ENCODE peak calls at places on chromosome 6, in seven cellular contexts. O is HCT116, C is K562, Q is H1, R is GM12878, T is HepG2, Z is SK-N-SH. M is an unnamed sample.
A peak's percentile ranks its signal among the peaks of the same experiment; 100 is the strongest.

GRCh38 chr6:89843070-89843469 is 13.4 kb downstream of the CASP8AP2 start:
- DNase-seq in Q (no peak), R (no peak), T (no peak), Z (no peak), C (no peak), O (no peak), M (no peak)

GRCh38 chr6:31180500-31180899 is 10.0 kb upstream of the POU5F1 start:
- DNase-seq in Q (no peak), O (no peak), C (no peak), T (no peak), Z (peak; percentile 52), R (no peak), M (no peak)

GRCh38 chr6:85250586-85251216 is 199.2 kb upstream of the NT5E start:
- DNase-seq in Q (no peak), C (no peak), Z (no peak), O (no peak), R (no peak), T (peak; percentile 3), M (no peak)

GRCh38 chr6:135181333-135182119 is 418 bp downstream of the MYB start:
- DNase-seq in Z (no peak), T (no peak), O (no peak), C (peak; percentile 41), Q (no peak), R (no peak), M (no peak)

GRCh38 chr6:12060780-12061619 is 48.9 kb downstream of the HIVEP1 start:
- DNase-seq in Z (no peak), R (peak; percentile 87), C (peak; percentile 34), O (no peak), Q (peak; percentile 46), T (no peak), M (peak; percentile 57)

GRCh38 chr6:31827286-31828079 is at the start of gene HSPA1B:
- DNase-seq in R (peak; percentile 97), O (peak; percentile 100), Z (peak; percentile 87), C (peak; percentile 100), T (peak; percentile 100), Q (peak; percentile 98), M (peak; percentile 97)

GRCh38 chr6:38352636-38353035 is 287.1 kb downstream of the BTBD9 start:
- DNase-seq in Z (no peak), O (no peak), T (no peak), C (no peak), R (no peak), Q (no peak), M (no peak)

GRCh38 chr6:123062645-123063044 is 66.6 kb downstream of the CLVS2 start:
- DNase-seq in C (no peak), Q (peak; percentile 10), T (no peak), R (no peak), O (no peak), Z (no peak), M (peak; percentile 1)

GRCh38 chr6:26020983-26021349 is 58.4 kb downstream of the TRIM38 start:
- DNase-seq in T (no peak), C (peak; percentile 79), O (peak; percentile 72), Q (no peak), R (no peak), Z (no peak), M (no peak)

GRCh38 chr6:56515081-56515905 is 127.4 kb downstream of the DST start:
- DNase-seq in Z (no peak), T (peak; percentile 37), R (no peak), O (no peak), C (no peak), Q (no peak), M (no peak)

GRCh38 chr6:151081658-151082057 is 158.1 kb upstream of the AKAP12 start:
- DNase-seq in C (no peak), O (no peak), Q (no peak), R (no peak), Z (no peak), T (no peak), M (no peak)

GRCh38 chr6:51514396-51515051 is 572.9 kb downstream of the PKHD1 start:
- DNase-seq in C (no peak), R (no peak), Z (no peak), Q (no peak), O (no peak), T (no peak), M (no peak)

GRCh38 chr6:148146717-148147116 is 195.9 kb upstream of the SASH1 start:
- DNase-seq in T (no peak), O (peak; percentile 13), R (no peak), C (no peak), Q (peak; percentile 3), Z (no peak), M (no peak)

GRCh38 chr6:132819405-132820145 is 5.2 kb downstream of the RPS12 start:
- DNase-seq in Z (no peak), O (no peak), C (peak; percentile 61), Q (no peak), T (peak; percentile 12), R (no peak), M (no peak)

GRCh38 chr6:138287144-138287955 is 69.1 kb upstream of the PBOV1 start:
- DNase-seq in Z (peak; percentile 36), T (peak; percentile 58), R (no peak), C (peak; percentile 51), Q (no peak), O (peak; percentile 38), M (no peak)

GRCh38 chr6:112501705-112502104 is 154.6 kb downstream of the RFPL4B start:
- DNase-seq in Q (no peak), C (no peak), T (no peak), Z (peak; percentile 63), O (no peak), R (no peak), M (no peak)

GRCh38 chr6:17226269-17226668 is 54.9 kb upstream of the RBM24 start:
- DNase-seq in O (no peak), R (no peak), Z (no peak), Q (no peak), C (no peak), T (no peak), M (no peak)

GRCh38 chr6:42279966-42280629 is 62.4 kb upstream of the MRPS10 start:
- DNase-seq in O (no peak), Z (no peak), T (no peak), R (no peak), C (no peak), Q (no peak), M (no peak)

GRCh38 chr6:25250878-25251277 is 28.3 kb upstream of the CARMIL1 start:
- DNase-seq in Q (no peak), O (peak; percentile 21), C (no peak), R (peak; percentile 38), T (no peak), Z (no peak), M (no peak)

GRCh38 chr6:18248698-18249097 is 15.6 kb downstream of the DEK start:
- DNase-seq in R (no peak), T (no peak), C (no peak), Q (no peak), O (no peak), Z (no peak), M (no peak)

GRCh38 chr6:168397011-168397410 is 44.0 kb upstream of the SMOC2 start:
- DNase-seq in Z (no peak), Q (no peak), C (no peak), R (no peak), T (no peak), O (no peak), M (no peak)

DNA sequence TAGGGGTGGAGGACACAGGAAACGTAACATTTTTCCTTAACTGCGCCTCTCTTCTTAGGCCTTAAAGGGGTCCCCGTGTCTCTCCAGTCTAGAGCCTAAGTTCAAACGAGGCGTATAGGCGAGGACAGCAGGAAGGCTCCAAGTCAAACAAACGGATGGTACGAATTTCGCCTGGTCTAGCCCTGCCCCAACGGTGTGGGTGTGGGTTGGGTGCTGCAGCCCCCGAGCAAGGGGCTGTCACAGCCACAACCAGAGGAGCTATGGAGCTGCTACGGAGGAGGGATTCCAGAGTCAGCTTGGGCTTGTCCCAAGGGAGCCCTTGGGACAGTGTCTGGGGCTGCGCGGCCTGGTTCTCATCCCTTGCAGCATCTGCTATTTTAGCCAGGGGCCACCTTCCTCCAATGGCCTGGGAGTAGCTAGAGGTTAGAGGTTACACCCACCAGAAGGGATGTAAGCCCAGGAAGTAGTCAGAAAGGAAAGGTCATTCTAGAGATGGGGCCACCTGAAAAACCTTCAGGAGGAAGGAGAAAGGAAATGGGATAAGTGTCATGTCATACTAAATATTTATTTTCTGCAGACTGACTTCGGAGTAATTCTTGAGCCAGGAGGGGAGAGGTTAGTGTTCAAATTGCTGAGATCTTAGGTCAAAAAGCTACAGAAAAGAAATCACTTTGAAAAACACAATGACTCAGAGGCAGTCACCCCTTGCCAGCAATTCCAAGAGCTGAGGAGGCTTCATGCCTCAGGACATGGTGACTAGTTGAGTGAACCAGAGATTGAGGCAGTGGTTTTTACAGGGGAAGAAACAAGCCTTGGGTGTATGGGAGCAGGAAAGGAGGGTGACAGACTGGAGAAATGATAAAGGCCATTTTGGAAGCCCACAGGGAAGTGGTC is 21.7 kb downstream of the VPS52 start:
- DNase-seq in T (no peak), Q (no peak), C (peak; percentile 34), O (no peak), R (no peak), Z (peak; percentile 36), M (no peak)
- TF ChIP-seq YY1 in T (no peak), Q (no peak), C (no peak), O (no peak), R (peak; percentile 2), Z (no peak), M (no peak)

GRCh38 chr6:154791561-154792317 is 58.5 kb downstream of the SCAF8 start:
- DNase-seq in C (no peak), R (no peak), Z (no peak), O (no peak), Q (no peak), T (no peak), M (no peak)
- TF ChIP-seq YY1 in C (no peak), R (no peak), Z (no peak), O (no peak), Q (no peak), T (no peak), M (no peak)

GRCh38 chr6:121584591-121585369 is 149.3 kb downstream of the GJA1 start:
- DNase-seq in C (no peak), Q (no peak), O (no peak), R (no peak), T (no peak), Z (no peak), M (no peak)
- TF ChIP-seq YY1 in C (no peak), Q (no peak), O (no peak), R (no peak), T (no peak), Z (no peak), M (no peak)

DNA sequence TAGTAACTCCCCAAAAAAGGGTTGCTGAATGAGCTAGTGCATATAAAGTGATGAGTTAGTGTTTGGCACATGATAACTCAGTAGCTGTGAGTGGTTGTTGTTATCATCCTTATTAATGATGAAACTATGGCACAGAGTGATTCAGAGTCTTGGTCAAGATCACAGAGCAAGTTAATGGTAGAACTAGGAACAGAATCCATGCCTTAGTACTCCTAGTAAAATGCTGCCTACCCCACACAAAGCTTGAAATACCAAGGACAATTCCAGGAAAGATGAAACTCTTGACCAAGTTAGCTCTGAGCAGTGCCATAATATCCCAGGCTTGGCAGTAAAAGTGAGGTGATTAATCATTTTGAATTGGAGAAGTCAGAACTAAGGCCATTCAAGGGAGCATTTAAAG is 109.1 kb upstream of the ENPP5 start:
- DNase-seq in Q (no peak), T (no peak), O (no peak), R (no peak), Z (no peak), C (no peak), M (no peak)
- TF ChIP-seq YY1 in Q (no peak), T (no peak), O (no peak), R (no peak), Z (no peak), C (no peak), M (no peak)

M was measured in NT2/D1.